ENCODE peak calls at places on chromosome X, in five cellular contexts. L is IMR-90, R is trophoblast cell, D is mesenchymal stem cell, P is H9. J is an unnamed sample.

GRCh38 chrX:67544871-67545771 is 1.3 kb downstream of the AR start:
- DNase-seq in L (peak), R (no peak), D (peak), P (peak), J (peak)

GRCh38 chrX:136574548-136574947 is 42.5 kb downstream of the VGLL1 start:
- DNase-seq in L (no peak), R (no peak), D (no peak), P (no peak), J (no peak)

GRCh38 chrX:96575011-96575410 is 109.6 kb upstream of the DIAPH2 start:
- DNase-seq in L (no peak), R (peak), D (no peak), P (no peak), J (no peak)

GRCh38 chrX:23631136-23631535 is 36.2 kb upstream of the PRDX4 start:
- DNase-seq in L (peak), R (no peak), D (no peak), P (no peak), J (no peak)

GRCh38 chrX:154373340-154374306 is 811 bp downstream of the FLNA start:
- DNase-seq in L (peak), R (peak), D (peak), P (peak), J (no peak)

GRCh38 chrX:14616876-14617275 is 87.5 kb downstream of the GLRA2 start:
- DNase-seq in L (peak), R (no peak), D (peak), P (no peak), J (no peak)

GRCh38 chrX:151806967-151807540 is 72.5 kb downstream of the CNGA2 start:
- DNase-seq in L (no peak), R (no peak), D (no peak), P (no peak), J (no peak)

GRCh38 chrX:103431316-103431715 is 55.0 kb downstream of the BEX3 start:
- DNase-seq in L (peak), R (no peak), D (peak), P (no peak), J (no peak)

GRCh38 chrX:43882294-43882681 is at the start of gene MAOB:
- DNase-seq in L (no peak), R (peak), D (no peak), P (peak), J (peak)

GRCh38 chrX:3548743-3549441 is 164.6 kb downstream of the PRKX start:
- DNase-seq in L (peak), R (peak), D (peak), P (no peak), J (peak)

GRCh38 chrX:110286126-110286525 is 31.8 kb downstream of the AMMECR1 start:
- DNase-seq in L (peak), R (peak), D (peak), P (no peak), J (no peak)

GRCh38 chrX:19616959-19617358 is 101.7 kb upstream of the MAP3K15 start:
- DNase-seq in L (peak), R (peak), D (no peak), P (no peak), J (no peak)

GRCh38 chrX:74293343-74293946 is 10.5 kb upstream of the ZCCHC13 start:
- DNase-seq in L (peak), R (peak), D (peak), P (peak), J (peak)
- H2BK5ac ChIP-seq in L (peak), R (no peak), D (no peak), P (no peak), J (no peak)

DNA sequence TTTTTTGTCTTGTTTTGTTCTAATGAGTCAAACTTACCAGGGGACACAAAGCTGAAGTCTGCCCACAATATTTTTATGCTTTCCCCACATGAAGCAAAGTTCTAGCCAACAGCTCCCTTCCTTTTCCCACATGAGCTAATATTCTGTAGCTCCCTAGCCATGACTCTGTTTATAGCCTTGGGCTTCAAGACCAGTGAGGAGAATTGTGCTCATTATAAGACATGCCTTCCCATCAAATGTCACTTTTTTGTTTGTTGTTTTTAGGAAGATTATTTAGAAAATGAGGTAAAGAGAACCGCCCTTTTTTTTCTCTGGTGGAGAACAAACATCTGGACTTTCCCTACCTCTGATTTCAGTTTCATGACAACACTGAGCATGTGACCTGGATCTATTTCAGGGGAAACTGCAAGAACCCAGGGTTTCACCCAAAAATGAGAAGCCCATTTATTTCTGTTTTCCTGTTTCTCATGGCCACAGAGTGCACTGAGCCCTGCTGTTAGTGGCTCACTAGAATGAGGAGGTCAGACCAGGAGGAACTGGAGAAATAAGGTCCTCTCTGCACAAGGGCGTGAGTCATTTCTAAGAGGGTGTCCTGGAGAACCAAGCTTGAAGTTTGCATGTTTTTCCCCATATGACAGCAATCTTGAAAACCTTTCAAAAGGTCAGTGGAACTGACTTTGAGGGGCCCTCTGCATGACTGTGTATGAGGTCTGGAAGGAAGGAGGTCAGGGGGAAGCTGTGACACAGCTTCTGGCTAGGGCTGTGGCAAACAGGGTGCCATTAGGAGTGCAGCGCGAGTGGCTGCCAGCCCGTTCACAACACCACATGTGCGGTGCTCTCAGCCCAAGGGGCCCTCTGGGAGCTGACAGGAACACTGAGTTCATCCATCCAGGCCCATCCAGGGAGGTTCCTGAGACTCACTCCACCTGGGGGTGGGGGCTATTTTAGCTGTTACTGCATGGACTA is 55.1 kb downstream of the CHST7 start:
- DNase-seq in L (peak), R (peak), D (peak), P (no peak), J (no peak)
- H3K27ac ChIP-seq in L (peak), R (no peak), D (no peak), P (no peak), J (no peak)

GRCh38 chrX:100652266-100652665 is 8.3 kb downstream of the SRPX2 start:
- DNase-seq in L (no peak), R (no peak), D (peak), P (no peak), J (no peak)

GRCh38 chrX:100650841-100651240 is 6.8 kb downstream of the SRPX2 start:
- DNase-seq in L (no peak), R (no peak), D (peak), P (no peak), J (no peak)

GRCh38 chrX:100647739-100648138 is 3.7 kb downstream of the SRPX2 start:
- DNase-seq in L (no peak), R (no peak), D (peak), P (no peak), J (no peak)

GRCh38 chrX:100648601-100649417 is 4.8 kb downstream of the SRPX2 start:
- DNase-seq in L (peak), R (peak), D (peak), P (no peak), J (no peak)

DNA sequence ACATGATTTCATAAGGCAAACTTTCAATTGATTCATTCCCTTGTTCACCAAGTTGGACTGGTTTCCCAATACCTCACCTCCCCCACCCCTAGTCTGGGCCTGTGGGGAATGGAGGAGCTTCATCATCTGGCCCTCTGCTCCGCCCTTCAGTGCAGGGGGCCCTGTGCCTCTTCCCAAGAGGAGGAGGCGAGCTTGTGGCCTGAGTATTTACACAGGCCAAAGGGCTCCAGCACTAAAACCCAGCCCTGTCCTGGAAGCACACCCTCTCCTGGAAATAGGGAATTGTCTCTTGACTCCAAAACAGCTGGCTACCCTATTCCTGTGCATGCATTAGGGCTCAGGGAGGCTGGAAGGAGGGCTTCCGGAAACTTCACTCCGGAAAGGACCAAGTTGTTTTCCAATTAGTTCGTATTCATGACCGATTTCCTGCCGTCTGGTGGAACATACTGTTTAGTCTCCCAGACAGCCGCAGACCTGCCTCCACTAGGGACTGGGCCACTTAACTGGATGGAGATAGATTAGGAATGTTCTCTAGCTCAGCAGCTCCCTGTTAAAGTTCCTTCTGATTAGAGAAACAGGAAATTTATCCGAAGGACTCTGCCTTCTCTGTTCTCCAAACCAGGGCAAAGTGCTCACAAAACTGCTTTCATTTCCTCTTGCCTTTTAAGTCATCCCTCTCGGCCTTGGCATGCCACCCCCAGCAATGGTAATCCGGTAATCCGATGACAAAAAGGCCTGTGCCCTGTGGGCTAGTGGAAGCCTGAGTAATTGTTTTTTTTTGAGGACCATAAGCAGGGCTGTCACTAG is 5.8 kb downstream of the SRPX2 start:
- DNase-seq in L (peak), R (peak), D (peak), P (no peak), J (no peak)
- H2AFZ ChIP-seq in L (peak), R (no peak), D (no peak), P (no peak), J (no peak)

GRCh38 chrX:10761447-10761846 is 141.1 kb upstream of the MID1 start:
- DNase-seq in L (no peak), R (no peak), D (no peak), P (no peak), J (no peak)
- H2BK5ac ChIP-seq in L (peak), R (peak), D (no peak), P (no peak), J (no peak)

J was measured in neuronal stem cell.